ENCODE peak calls at places on chromosomes 6 and 20, in five cellular contexts. N, E, D, H and P are unnamed samples.

GRCh38 chr6:146289816-146290588 is 253.6 kb upstream of the RAB32 start:
- DNase-seq in N (no peak), D (no peak), E (no peak), H (peak), P (peak)

GRCh38 chr20:51262240-51262639 is 239.3 kb upstream of the KCNG1 start:
- DNase-seq in E (peak), D (no peak), N (no peak), H (no peak), P (no peak)

GRCh38 chr6:48397887-48398286 is 286.9 kb upstream of the PTCHD4 start:
- DNase-seq in E (no peak), D (no peak), H (no peak), N (no peak), P (no peak)

GRCh38 chr6:88492824-88493223 is 326.7 kb upstream of the CNR1 start:
- DNase-seq in E (peak), D (peak), H (peak), N (no peak), P (peak)

GRCh38 chr6:11580686-11581085 is 43.1 kb downstream of the TMEM170B start:
- DNase-seq in E (no peak), D (no peak), N (no peak), H (no peak), P (no peak)

GRCh38 chr6:35082046-35082732 is 59.0 kb downstream of the TCP11 start:
- DNase-seq in N (no peak), H (no peak), D (no peak), E (no peak), P (no peak)

GRCh38 chr20:45235995-45236394 is 14.8 kb downstream of the SEMG2 start:
- DNase-seq in E (no peak), N (no peak), H (no peak), D (no peak), P (no peak)

GRCh38 chr6:98847767-98848538 is 13.6 kb downstream of the POU3F2 start:
- DNase-seq in D (peak), N (no peak), H (no peak), E (no peak), P (no peak)

GRCh38 chr20:11158146-11158545 is 484.3 kb upstream of the JAG1 start:
- DNase-seq in E (no peak), N (no peak), D (no peak), H (no peak), P (no peak)

GRCh38 chr6:7561153-7561964 is 19.9 kb downstream of the DSP start:
- DNase-seq in D (peak), H (no peak), N (no peak), E (peak), P (no peak)

DNA sequence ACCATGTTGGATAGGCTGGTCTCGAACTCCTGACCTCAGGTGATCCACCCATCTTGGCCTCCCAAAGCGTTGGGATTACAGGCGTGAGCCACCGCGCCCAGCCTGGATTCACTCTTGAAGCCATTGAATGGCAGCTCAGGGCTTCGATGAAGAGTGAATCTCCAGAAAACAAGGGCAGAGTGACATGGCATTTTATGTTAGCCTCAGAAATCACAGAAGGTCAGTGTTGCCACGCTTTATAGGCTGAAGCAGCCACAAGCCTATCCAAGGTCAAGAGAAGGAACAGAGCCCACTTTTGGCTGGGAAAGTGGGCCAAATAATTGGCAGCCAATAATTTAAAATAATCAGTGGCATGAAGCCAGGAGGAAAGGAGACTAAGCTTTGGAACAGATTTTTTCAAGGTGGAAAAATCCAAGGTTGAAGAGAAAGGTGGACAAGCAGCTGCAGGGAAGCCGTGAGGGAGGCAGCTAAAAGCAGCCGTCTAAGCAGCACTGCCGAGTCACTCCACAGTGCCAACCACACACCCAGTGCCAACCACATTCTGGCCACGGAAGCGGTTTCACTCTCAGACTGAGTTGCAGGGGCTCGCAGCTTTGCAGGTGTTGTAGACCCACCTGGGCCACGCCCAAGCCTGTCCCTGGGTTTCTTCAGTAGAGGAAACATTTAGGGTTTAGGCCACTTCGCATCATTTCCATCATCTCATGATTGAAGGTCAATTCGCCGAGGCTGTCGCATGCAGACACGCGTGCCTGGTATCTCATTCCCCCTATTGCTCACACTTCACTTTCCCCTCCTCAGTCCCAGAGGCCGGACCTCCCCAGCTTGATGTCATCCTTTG is 17.4 kb upstream of the AVP start:
- DNase-seq in N (no peak), E (no peak), H (no peak), D (no peak), P (no peak)
- H3K4me3 ChIP-seq in N (no peak), E (no peak), H (no peak), D (no peak), P (no peak)

GRCh38 chr20:3902041-3902440 is 12.9 kb downstream of the PANK2 start:
- DNase-seq in E (no peak), D (no peak), N (no peak), H (no peak), P (no peak)
- H3K4me3 ChIP-seq in E (no peak), D (no peak), N (no peak), H (no peak), P (no peak)

DNA sequence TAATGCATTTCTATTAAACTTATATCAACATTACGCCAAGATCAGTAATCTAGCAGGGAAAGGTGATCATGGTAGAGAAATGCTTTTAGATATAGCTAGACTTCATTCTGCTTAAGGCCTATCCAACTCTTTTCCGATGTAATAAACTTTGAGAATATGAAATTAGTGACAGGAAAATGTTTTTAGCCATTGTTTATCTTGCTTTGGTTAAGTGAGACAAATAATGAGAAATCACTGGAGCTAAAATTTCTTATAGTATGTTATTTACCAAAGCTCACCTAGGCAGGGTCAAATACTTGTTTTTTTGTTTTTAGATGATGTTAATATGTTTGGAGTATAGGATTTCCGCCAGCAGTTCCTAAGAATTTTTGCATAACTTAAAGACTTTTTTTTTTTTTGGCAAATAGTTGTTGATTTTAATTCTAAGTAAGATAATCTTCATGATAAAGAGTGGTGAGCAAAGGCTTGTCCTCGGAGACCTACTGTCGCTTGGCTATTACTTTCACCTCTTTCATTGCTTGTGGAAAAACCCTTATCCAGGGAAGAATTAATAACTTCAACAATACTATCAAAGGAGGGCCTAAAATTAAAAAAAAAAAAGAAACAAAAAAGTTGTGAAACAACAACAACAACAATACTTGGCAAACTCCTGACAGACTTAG is 98.3 kb downstream of the SOX4 start:
- DNase-seq in N (no peak), H (no peak), E (no peak), D (no peak), P (no peak)
- H3K4me3 ChIP-seq in N (no peak), H (no peak), E (no peak), D (no peak), P (no peak)

GRCh38 chr6:30542404-30542725 is 13.9 kb downstream of the GNL1 start:
- DNase-seq in H (no peak), E (no peak), N (no peak), D (no peak), P (no peak)
- H3K4me3 ChIP-seq in H (no peak), E (no peak), N (no peak), D (no peak), P (no peak)

GRCh38 chr6:46129301-46129633 is 522 bp upstream of the ENPP4 start:
- DNase-seq in D (no peak), N (no peak), H (no peak), E (no peak), P (no peak)
- H3K4me3 ChIP-seq in D (peak), N (peak), H (no peak), E (no peak), P (peak)

GRCh38 chr6:21278078-21278790 is 315.3 kb upstream of the SOX4 start:
- DNase-seq in E (no peak), N (no peak), D (no peak), H (no peak), P (no peak)

GRCh38 chr6:21281366-21281765 is 312.2 kb upstream of the SOX4 start:
- DNase-seq in H (peak), N (no peak), D (peak), E (no peak), P (no peak)

GRCh38 chr6:21279619-21280018 is 313.9 kb upstream of the SOX4 start:
- DNase-seq in N (no peak), E (no peak), H (no peak), D (peak), P (no peak)

GRCh38 chr6:21273451-21273850 is 320.1 kb upstream of the SOX4 start:
- DNase-seq in H (no peak), E (no peak), D (no peak), N (no peak), P (no peak)

GRCh38 chr6:21277601-21278043 is 315.9 kb upstream of the SOX4 start:
- DNase-seq in N (no peak), H (no peak), D (no peak), E (no peak), P (no peak)
- H3K4me3 ChIP-seq in N (no peak), H (no peak), D (no peak), E (no peak), P (no peak)

GRCh38 chr20:329325-329695 is 4.0 kb downstream of the SOX12 start:
- DNase-seq in N (no peak), D (no peak), H (no peak), E (no peak), P (no peak)

GRCh38 chr20:328596-329324 is 3.4 kb downstream of the SOX12 start:
- DNase-seq in E (no peak), N (no peak), D (no peak), H (no peak), P (no peak)

GRCh38 chr20:330233-331149 is 5.1 kb downstream of the SOX12 start:
- DNase-seq in N (peak), H (peak), D (peak), E (peak), P (peak)

GRCh38 chr20:327946-328563 is 2.7 kb downstream of the SOX12 start:
- DNase-seq in D (no peak), E (no peak), N (no peak), H (no peak), P (no peak)

GRCh38 chr20:329851-330232 is 4.5 kb downstream of the SOX12 start:
- DNase-seq in N (no peak), E (no peak), H (no peak), D (no peak), P (no peak)
- H3K4me3 ChIP-seq in N (peak), E (no peak), H (no peak), D (no peak), P (no peak)

DNA sequence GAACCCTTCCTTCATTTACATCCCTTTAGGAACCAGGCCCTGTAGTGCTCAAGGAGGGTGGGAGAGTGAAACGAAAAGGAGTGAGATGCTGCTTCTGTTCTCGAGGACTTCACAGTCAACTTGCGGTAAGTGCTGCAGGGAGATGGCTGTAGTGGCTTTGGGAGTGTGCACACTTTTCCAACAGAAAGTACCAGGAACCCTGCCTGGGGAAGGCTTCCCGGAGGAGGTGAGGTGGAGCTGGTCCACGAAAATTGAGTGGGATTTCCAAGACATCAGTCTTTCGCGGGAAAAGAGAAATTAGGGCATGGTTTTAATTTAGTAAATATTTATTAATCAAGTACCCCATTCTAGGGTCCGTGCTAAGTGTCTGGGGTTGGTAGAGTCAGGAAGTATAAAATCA is 12.7 kb downstream of the TRIM31 start:
- DNase-seq in N (no peak), E (no peak), H (no peak), D (no peak), P (no peak)
- H3K4me3 ChIP-seq in N (peak), E (peak), H (no peak), D (no peak), P (no peak)